ENCODE peak calls at places on chromosomes 4 and X, in seven cellular contexts. One of them, this sample, is unnamed.
A peak's percentile ranks its signal among the peaks of the same experiment; 100 is the strongest.

GRCh38 chrX:34578237-34578636 is 78.8 kb downstream of the TMEM47 start:
- DNase-seq in anterior cingulate cortex: no peak
- DNase-seq in MCF 10A: peak; percentile 51
- DNase-seq in activated CD4-positive, alpha-beta T cell treated with anti-CD3 and anti-CD28 coated beads, Interleukin-2, amount 50 U/mL, for 1 hour: no peak
- DNase-seq in effector CD4-positive, alpha-beta T cell: no peak
- DNase-seq in left ventricle myocardium superior: no peak
- DNase-seq in NCI-H2081: peak; percentile 15
- DNase-seq in this sample: peak; percentile 38

GRCh38 chr4:10496200-10496599 is 39.0 kb upstream of the ZNF518B start:
- DNase-seq in anterior cingulate cortex: no peak
- DNase-seq in MCF 10A: no peak
- DNase-seq in activated CD4-positive, alpha-beta T cell treated with anti-CD3 and anti-CD28 coated beads, Interleukin-2, amount 50 U/mL, for 1 hour: no peak
- DNase-seq in effector CD4-positive, alpha-beta T cell: no peak
- DNase-seq in left ventricle myocardium superior: no peak
- DNase-seq in NCI-H2081: no peak
- DNase-seq in this sample: no peak

GRCh38 chrX:1609311-1609710 is 5.5 kb upstream of the ASMT start:
- DNase-seq in anterior cingulate cortex: no peak
- DNase-seq in MCF 10A: no peak
- DNase-seq in activated CD4-positive, alpha-beta T cell treated with anti-CD3 and anti-CD28 coated beads, Interleukin-2, amount 50 U/mL, for 1 hour: no peak
- DNase-seq in effector CD4-positive, alpha-beta T cell: no peak
- DNase-seq in left ventricle myocardium superior: no peak
- DNase-seq in NCI-H2081: no peak
- DNase-seq in this sample: no peak

GRCh38 chr4:170139764-170140163 is 50.0 kb upstream of the AADAT start:
- DNase-seq in anterior cingulate cortex: no peak
- DNase-seq in MCF 10A: peak; percentile 27
- DNase-seq in activated CD4-positive, alpha-beta T cell treated with anti-CD3 and anti-CD28 coated beads, Interleukin-2, amount 50 U/mL, for 1 hour: no peak
- DNase-seq in effector CD4-positive, alpha-beta T cell: no peak
- DNase-seq in left ventricle myocardium superior: no peak
- DNase-seq in NCI-H2081: no peak
- DNase-seq in this sample: peak; percentile 4

GRCh38 chr4:89482926-89483595 is 175.5 kb upstream of the GPRIN3 start:
- DNase-seq in anterior cingulate cortex: no peak
- DNase-seq in MCF 10A: peak; percentile 13
- DNase-seq in activated CD4-positive, alpha-beta T cell treated with anti-CD3 and anti-CD28 coated beads, Interleukin-2, amount 50 U/mL, for 1 hour: no peak
- DNase-seq in effector CD4-positive, alpha-beta T cell: no peak
- DNase-seq in left ventricle myocardium superior: no peak
- DNase-seq in NCI-H2081: no peak
- DNase-seq in this sample: no peak

GRCh38 chrX:48945517-48946348 is 11.7 kb downstream of the OTUD5 start:
- DNase-seq in anterior cingulate cortex: no peak
- DNase-seq in MCF 10A: peak; percentile 47
- DNase-seq in activated CD4-positive, alpha-beta T cell treated with anti-CD3 and anti-CD28 coated beads, Interleukin-2, amount 50 U/mL, for 1 hour: peak; percentile 46
- DNase-seq in effector CD4-positive, alpha-beta T cell: peak; percentile 57
- DNase-seq in left ventricle myocardium superior: peak; percentile 50
- DNase-seq in NCI-H2081: peak; percentile 19
- DNase-seq in this sample: peak; percentile 57

GRCh38 chr4:52983563-52984303 is 121.6 kb downstream of the RASL11B start:
- DNase-seq in anterior cingulate cortex: no peak
- DNase-seq in MCF 10A: peak; percentile 77
- DNase-seq in activated CD4-positive, alpha-beta T cell treated with anti-CD3 and anti-CD28 coated beads, Interleukin-2, amount 50 U/mL, for 1 hour: no peak
- DNase-seq in effector CD4-positive, alpha-beta T cell: no peak
- DNase-seq in left ventricle myocardium superior: no peak
- DNase-seq in NCI-H2081: peak; percentile 61
- DNase-seq in this sample: peak; percentile 75

GRCh38 chr4:92334716-92335350 is 31.1 kb downstream of the GRID2 start:
- DNase-seq in anterior cingulate cortex: no peak
- DNase-seq in MCF 10A: no peak
- DNase-seq in activated CD4-positive, alpha-beta T cell treated with anti-CD3 and anti-CD28 coated beads, Interleukin-2, amount 50 U/mL, for 1 hour: no peak
- DNase-seq in effector CD4-positive, alpha-beta T cell: no peak
- DNase-seq in left ventricle myocardium superior: no peak
- DNase-seq in NCI-H2081: no peak
- DNase-seq in this sample: no peak

GRCh38 chrX:44299177-44299576 is 44.3 kb downstream of the EFHC2 start:
- DNase-seq in anterior cingulate cortex: no peak
- DNase-seq in MCF 10A: no peak
- DNase-seq in activated CD4-positive, alpha-beta T cell treated with anti-CD3 and anti-CD28 coated beads, Interleukin-2, amount 50 U/mL, for 1 hour: no peak
- DNase-seq in effector CD4-positive, alpha-beta T cell: no peak
- DNase-seq in left ventricle myocardium superior: no peak
- DNase-seq in NCI-H2081: no peak
- DNase-seq in this sample: no peak

GRCh38 chrX:30734782-30735181 is 81.6 kb downstream of the GK start:
- DNase-seq in anterior cingulate cortex: no peak
- DNase-seq in MCF 10A: no peak
- DNase-seq in activated CD4-positive, alpha-beta T cell treated with anti-CD3 and anti-CD28 coated beads, Interleukin-2, amount 50 U/mL, for 1 hour: no peak
- DNase-seq in effector CD4-positive, alpha-beta T cell: no peak
- DNase-seq in left ventricle myocardium superior: no peak
- DNase-seq in NCI-H2081: no peak
- DNase-seq in this sample: no peak

GRCh38 chr4:147160908-147161513 is 215.3 kb upstream of the TTC29 start:
- DNase-seq in anterior cingulate cortex: no peak
- DNase-seq in MCF 10A: peak; percentile 63
- DNase-seq in activated CD4-positive, alpha-beta T cell treated with anti-CD3 and anti-CD28 coated beads, Interleukin-2, amount 50 U/mL, for 1 hour: no peak
- DNase-seq in effector CD4-positive, alpha-beta T cell: no peak
- DNase-seq in left ventricle myocardium superior: no peak
- DNase-seq in NCI-H2081: peak; percentile 47
- DNase-seq in this sample: peak; percentile 69

GRCh38 chr4:2793578-2793919 is 664 bp downstream of the SH3BP2 start:
- DNase-seq in anterior cingulate cortex: no peak
- DNase-seq in MCF 10A: peak; percentile 74
- DNase-seq in activated CD4-positive, alpha-beta T cell treated with anti-CD3 and anti-CD28 coated beads, Interleukin-2, amount 50 U/mL, for 1 hour: no peak
- DNase-seq in effector CD4-positive, alpha-beta T cell: no peak
- DNase-seq in left ventricle myocardium superior: peak; percentile 66
- DNase-seq in NCI-H2081: no peak
- DNase-seq in this sample: peak; percentile 34

GRCh38 chr4:11701978-11702377 is 273.3 kb upstream of the HS3ST1 start:
- DNase-seq in anterior cingulate cortex: no peak
- DNase-seq in MCF 10A: no peak
- DNase-seq in activated CD4-positive, alpha-beta T cell treated with anti-CD3 and anti-CD28 coated beads, Interleukin-2, amount 50 U/mL, for 1 hour: no peak
- DNase-seq in effector CD4-positive, alpha-beta T cell: no peak
- DNase-seq in left ventricle myocardium superior: no peak
- DNase-seq in NCI-H2081: no peak
- DNase-seq in this sample: no peak